ENCODE peak calls at places on chromosome 18, in nine cellular contexts. M, O, R, G, S, C, X, N and K are unnamed samples.

GRCh38 chr18:49988101-49988500 is 174.8 kb upstream of the ACAA2 start:
- DNase-seq in M (no peak), O (no peak), R (no peak), G (no peak), S (no peak), C (no peak), X (no peak), N (no peak), K (no peak)

GRCh38 chr18:37408676-37409305 is 156.8 kb downstream of the CELF4 start:
- DNase-seq in M (no peak), O (no peak), R (no peak), G (no peak), S (no peak), C (no peak), X (no peak), N (no peak), K (no peak)

GRCh38 chr18:61719676-61720075 is 173.1 kb downstream of the RNF152 start:
- DNase-seq in M (no peak), O (peak), R (no peak), G (no peak), S (no peak), C (no peak), X (no peak), N (no peak), K (no peak)

GRCh38 chr18:54679318-54680149 is 88.5 kb downstream of the DYNAP start:
- DNase-seq in M (peak), O (peak), R (peak), G (peak), S (no peak), C (no peak), X (no peak), N (no peak), K (peak)

GRCh38 chr18:64103979-64104378 is 44.9 kb downstream of the LINC00305 start:
- DNase-seq in M (peak), O (no peak), R (no peak), G (no peak), S (no peak), C (no peak), X (no peak), N (peak), K (no peak)

GRCh38 chr18:10482985-10483949 is 28.8 kb downstream of the APCDD1 start:
- DNase-seq in M (no peak), O (no peak), R (no peak), G (no peak), S (no peak), C (no peak), X (no peak), N (no peak), K (no peak)

GRCh38 chr18:49698596-49699025 is 114.7 kb downstream of the ACAA2 start:
- DNase-seq in M (no peak), O (no peak), R (no peak), G (no peak), S (no peak), C (no peak), X (no peak), N (no peak), K (no peak)

GRCh38 chr18:10247402-10248117 is 206.9 kb upstream of the APCDD1 start:
- DNase-seq in M (no peak), O (peak), R (no peak), G (no peak), S (no peak), C (no peak), X (peak), N (no peak), K (no peak)

GRCh38 chr18:70384181-70384790 is 95.4 kb downstream of the SOCS6 start:
- DNase-seq in M (peak), O (peak), R (peak), G (peak), S (no peak), C (no peak), X (no peak), N (no peak), K (peak)

GRCh38 chr18:74976331-74976909 is 232.5 kb downstream of the PTGR3 start:
- DNase-seq in M (no peak), O (no peak), R (no peak), G (no peak), S (no peak), C (no peak), X (no peak), N (no peak), K (no peak)

GRCh38 chr18:57970356-57971095 is 73.5 kb upstream of the NEDD4L start:
- DNase-seq in M (no peak), O (no peak), R (no peak), G (peak), S (no peak), C (no peak), X (no peak), N (peak), K (no peak)

GRCh38 chr18:53496028-53496427 is 728.4 kb downstream of the MBD2 start:
- DNase-seq in M (no peak), O (no peak), R (no peak), G (no peak), S (no peak), C (no peak), X (no peak), N (no peak), K (no peak)

GRCh38 chr18:8443505-8443904 is 165.7 kb upstream of the RAB12 start:
- DNase-seq in M (no peak), O (no peak), R (no peak), G (peak), S (no peak), C (no peak), X (no peak), N (no peak), K (no peak)

GRCh38 chr18:55243852-55244251 is 284.6 kb upstream of the CCDC68 start:
- DNase-seq in M (no peak), O (peak), R (peak), G (peak), S (no peak), C (no peak), X (no peak), N (no peak), K (peak)

GRCh38 chr18:74137920-74138538 is 9.6 kb downstream of the FBXO15 start:
- DNase-seq in M (no peak), O (no peak), R (no peak), G (no peak), S (no peak), C (no peak), X (no peak), N (no peak), K (no peak)

GRCh38 chr18:21739604-21740473 is 753 bp upstream of the MIB1 start:
- DNase-seq in M (no peak), O (peak), R (no peak), G (peak), S (no peak), C (no peak), X (peak), N (no peak), K (no peak)

GRCh38 chr18:78681396-78681795 is 298.2 kb upstream of the SALL3 start:
- DNase-seq in M (no peak), O (no peak), R (no peak), G (no peak), S (no peak), C (no peak), X (no peak), N (no peak), K (no peak)

GRCh38 chr18:37395138-37395537 is 170.5 kb downstream of the CELF4 start:
- DNase-seq in M (no peak), O (no peak), R (no peak), G (no peak), S (no peak), C (no peak), X (no peak), N (no peak), K (no peak)

GRCh38 chr18:49858309-49859005 is 45.1 kb upstream of the ACAA2 start:
- DNase-seq in M (peak), O (peak), R (peak), G (peak), S (peak), C (peak), X (peak), N (peak), K (peak)

GRCh38 chr18:41265047-41265446 is 690.0 kb upstream of the PIK3C3 start:
- DNase-seq in M (no peak), O (peak), R (no peak), G (no peak), S (no peak), C (no peak), X (no peak), N (no peak), K (no peak)

GRCh38 chr18:21742323-21742687 is 1.7 kb downstream of the MIB1 start:
- DNase-seq in M (peak), O (peak), R (no peak), G (peak), S (no peak), C (no peak), X (no peak), N (no peak), K (no peak)

GRCh38 chr18:35973650-35974049 is 1.2 kb downstream of the RMP24 start:
- DNase-seq in M (no peak), O (no peak), R (no peak), G (no peak), S (no peak), C (no peak), X (no peak), N (no peak), K (no peak)

GRCh38 chr18:58848685-58849084 is 16.0 kb upstream of the ZNF532 start:
- DNase-seq in M (no peak), O (peak), R (no peak), G (peak), S (no peak), C (no peak), X (no peak), N (no peak), K (no peak)

GRCh38 chr18:35158728-35159443 is 81.9 kb upstream of the ZNF397 start:
- DNase-seq in M (no peak), O (no peak), R (no peak), G (no peak), S (no peak), C (no peak), X (no peak), N (no peak), K (no peak)

GRCh38 chr18:56035546-56035945 is 447.6 kb upstream of the TCF4 start:
- DNase-seq in M (no peak), O (no peak), R (no peak), G (peak), S (no peak), C (no peak), X (no peak), N (no peak), K (peak)

GRCh38 chr18:59624384-59624760 is 72.9 kb downstream of the CCBE1 start:
- DNase-seq in M (no peak), O (no peak), R (no peak), G (peak), S (no peak), C (no peak), X (no peak), N (no peak), K (no peak)

GRCh38 chr18:34121157-34121807 is 103.4 kb downstream of the NOL4 start:
- DNase-seq in M (peak), O (peak), R (peak), G (peak), S (no peak), C (no peak), X (no peak), N (no peak), K (peak)

GRCh38 chr18:12995424-12995823 is 4.3 kb downstream of the CEP192 start:
- DNase-seq in M (no peak), O (no peak), R (no peak), G (no peak), S (no peak), C (no peak), X (no peak), N (no peak), K (no peak)

GRCh38 chr18:12747530-12748315 is 44.9 kb downstream of the PSMG2 start:
- DNase-seq in M (no peak), O (no peak), R (peak), G (no peak), S (no peak), C (no peak), X (no peak), N (no peak), K (no peak)

GRCh38 chr18:22711381-22711717 is 221.8 kb upstream of the RBBP8 start:
- DNase-seq in M (peak), O (no peak), R (no peak), G (no peak), S (no peak), C (no peak), X (no peak), N (no peak), K (no peak)

GRCh38 chr18:65768379-65768778 is 17.6 kb downstream of the CDH7 start:
- DNase-seq in M (peak), O (no peak), R (no peak), G (no peak), S (no peak), C (no peak), X (no peak), N (no peak), K (no peak)

GRCh38 chr18:13566941-13567762 is 159.2 kb downstream of the FAM210A start:
- DNase-seq in M (no peak), O (no peak), R (no peak), G (no peak), S (no peak), C (peak), X (no peak), N (no peak), K (no peak)

GRCh38 chr18:2883137-2883671 is 36.4 kb downstream of the EMILIN2 start:
- DNase-seq in M (no peak), O (no peak), R (no peak), G (no peak), S (no peak), C (no peak), X (peak), N (peak), K (no peak)

GRCh38 chr18:49400398-49401072 is 59.9 kb downstream of the DYM start:
- DNase-seq in M (peak), O (no peak), R (peak), G (no peak), S (no peak), C (no peak), X (no peak), N (no peak), K (no peak)

DNA sequence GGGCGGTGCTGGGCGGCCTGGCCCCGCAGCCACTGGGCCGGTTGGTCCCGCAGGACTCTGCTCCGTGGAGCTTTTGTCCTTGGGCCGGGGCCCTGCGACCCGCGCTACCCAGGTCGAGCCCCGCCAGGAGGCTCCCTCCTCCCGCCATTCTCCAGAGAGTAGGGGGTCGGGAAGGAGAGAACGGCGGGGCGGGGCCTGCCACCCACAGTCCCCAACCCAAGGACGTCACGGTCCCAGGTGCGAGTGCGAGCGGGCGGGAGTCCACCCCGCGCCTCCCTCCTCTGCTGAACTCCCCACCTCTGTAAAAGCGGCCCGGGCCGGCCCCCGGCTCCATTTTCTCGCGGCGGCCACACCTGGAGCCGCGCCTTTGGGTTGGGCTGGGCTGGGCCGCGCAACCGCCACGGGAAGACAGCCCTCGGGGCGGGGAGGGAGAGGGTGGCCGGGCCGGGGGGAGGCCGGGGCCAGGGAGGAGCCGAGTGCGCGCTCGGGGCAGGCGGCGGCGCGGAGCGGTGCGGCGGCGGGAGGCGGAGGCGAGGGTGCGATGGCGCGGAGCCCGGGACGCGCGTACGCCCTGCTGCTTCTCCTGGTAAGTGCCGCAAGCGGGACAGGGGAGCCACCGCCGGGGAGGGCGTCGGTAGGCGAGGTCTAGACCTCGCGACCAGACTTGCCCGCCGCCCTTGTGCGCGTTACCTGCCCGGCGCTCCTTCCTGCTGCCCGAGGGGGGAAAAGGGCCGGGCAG is at the start of gene DSG2:
- DNase-seq in M (peak), O (peak), R (no peak), G (peak), S (peak), C (peak), X (peak), N (peak), K (no peak)
- TF ChIP-seq CTCF in M (no peak), O (no peak), R (no peak), G (no peak), S (no peak), C (no peak), X (peak), N (no peak), K (no peak)

GRCh38 chr18:5892772-5893431 is 2.4 kb downstream of the TMEM200C start:
- DNase-seq in M (no peak), O (no peak), R (no peak), G (no peak), S (no peak), C (no peak), X (no peak), N (no peak), K (no peak)
- H3K4me3 ChIP-seq in M (no peak), O (no peak), R (no peak), G (no peak), S (no peak), C (no peak), X (no peak), N (peak), K (no peak)

GRCh38 chr18:11522992-11523391 is 86.4 kb upstream of the SLC35G4 start:
- DNase-seq in M (no peak), O (no peak), R (no peak), G (no peak), S (no peak), C (no peak), X (no peak), N (no peak), K (no peak)
- TF ChIP-seq CTCF in M (no peak), O (no peak), R (no peak), G (no peak), S (no peak), C (no peak), X (no peak), N (no peak), K (no peak)

GRCh38 chr18:26575865-26576217 is 27.5 kb upstream of the KCTD1 start:
- DNase-seq in M (no peak), O (no peak), R (no peak), G (no peak), S (no peak), C (no peak), X (no peak), N (no peak), K (no peak)
- H3K4me3 ChIP-seq in M (peak), O (no peak), R (peak), G (no peak), S (peak), C (peak), X (no peak), N (peak), K (no peak)